ENCODE peak calls at places on chromosome 9, in eight cellular contexts. D is A549; O is pancreas; C is CD8-positive, alpha-beta memory T cell; R is left ventricle myocardium inferior; T is uterus; B is heart left ventricle; Z is spleen. Q is an unnamed sample. For H3K4me1, the result is how much of the 10 kb centered on the place peaks cover.

GRCh38 chr9:114856210-114856941 is 50.5 kb upstream of the TNFSF15 start:
- DNase-seq in T (no peak), O (no peak), D (no peak), C (no peak), Z (no peak), B (peak), R (peak), Q (no peak)

GRCh38 chr9:121194730-121195129 is 6.9 kb downstream of the RAB14 start:
- DNase-seq in O (no peak), R (no peak), T (no peak), C (no peak), B (no peak), D (no peak), Z (no peak), Q (no peak)

GRCh38 chr9:133238851-133239532 is 29.9 kb upstream of the OBP2B start:
- DNase-seq in O (peak), T (peak), R (peak), Z (peak), D (peak), B (peak), C (peak), Q (peak)

GRCh38 chr9:3906437-3907213 is 380.8 kb upstream of the RFX3 start:
- DNase-seq in D (peak), C (no peak), Z (no peak), R (no peak), O (no peak), B (no peak), T (peak), Q (no peak)

GRCh38 chr9:136726631-136727191 is 14.3 kb downstream of the DIPK1B start:
- DNase-seq in C (peak), B (no peak), T (no peak), O (peak), Z (no peak), R (no peak), D (no peak), Q (peak)

GRCh38 chr9:72857632-72858011 is 95.2 kb downstream of the ALDH1A1 start:
- DNase-seq in Z (no peak), D (no peak), C (no peak), B (no peak), O (no peak), T (no peak), R (no peak), Q (no peak)

GRCh38 chr9:124182741-124183140 is 75.0 kb upstream of the NEK6 start:
- DNase-seq in C (no peak), Z (no peak), B (no peak), O (no peak), T (no peak), R (no peak), D (no peak), Q (no peak)

GRCh38 chr9:131679261-131680020 is 60.4 kb downstream of the RAPGEF1 start:
- DNase-seq in B (no peak), T (no peak), O (no peak), C (no peak), R (no peak), Z (no peak), D (no peak), Q (no peak)

GRCh38 chr9:131545003-131545785 is at the start of gene PRRT1B:
- DNase-seq in T (no peak), O (peak), C (no peak), D (peak), B (no peak), Z (no peak), R (no peak), Q (peak)

GRCh38 chr9:131502781-131503625 is at the start of gene POMT1:
- DNase-seq in D (peak), C (peak), Z (peak), B (peak), R (peak), O (peak), T (peak), Q (peak)

GRCh38 chr9:136720251-136720886 is 8.0 kb downstream of the DIPK1B start:
- DNase-seq in T (peak), D (no peak), R (peak), C (no peak), B (no peak), O (no peak), Z (no peak), Q (no peak)

GRCh38 chr9:84519486-84519885 is 150.0 kb upstream of the NTRK2 start:
- DNase-seq in O (no peak), Z (no peak), T (no peak), D (no peak), B (no peak), R (no peak), C (no peak), Q (no peak)

GRCh38 chr9:94002316-94003140 is 47.4 kb upstream of the BARX1 start:
- DNase-seq in O (no peak), R (no peak), T (no peak), C (no peak), Z (no peak), D (peak), B (peak), Q (no peak)

GRCh38 chr9:13778486-13779110 is 499.1 kb upstream of the MPDZ start:
- DNase-seq in T (no peak), B (no peak), Z (no peak), C (no peak), R (no peak), O (no peak), D (no peak), Q (no peak)

GRCh38 chr9:128550770-128551651 is 1.4 kb upstream of the SPTAN1 start:
- DNase-seq in T (peak), R (peak), B (peak), C (no peak), O (no peak), D (no peak), Z (no peak), Q (no peak)
- H3K4me1 ChIP-seq in T (under half), R (half or more), B (under half), C (half or more), O (under half), D (under half), Z (half or more), Q (under half)

DNA sequence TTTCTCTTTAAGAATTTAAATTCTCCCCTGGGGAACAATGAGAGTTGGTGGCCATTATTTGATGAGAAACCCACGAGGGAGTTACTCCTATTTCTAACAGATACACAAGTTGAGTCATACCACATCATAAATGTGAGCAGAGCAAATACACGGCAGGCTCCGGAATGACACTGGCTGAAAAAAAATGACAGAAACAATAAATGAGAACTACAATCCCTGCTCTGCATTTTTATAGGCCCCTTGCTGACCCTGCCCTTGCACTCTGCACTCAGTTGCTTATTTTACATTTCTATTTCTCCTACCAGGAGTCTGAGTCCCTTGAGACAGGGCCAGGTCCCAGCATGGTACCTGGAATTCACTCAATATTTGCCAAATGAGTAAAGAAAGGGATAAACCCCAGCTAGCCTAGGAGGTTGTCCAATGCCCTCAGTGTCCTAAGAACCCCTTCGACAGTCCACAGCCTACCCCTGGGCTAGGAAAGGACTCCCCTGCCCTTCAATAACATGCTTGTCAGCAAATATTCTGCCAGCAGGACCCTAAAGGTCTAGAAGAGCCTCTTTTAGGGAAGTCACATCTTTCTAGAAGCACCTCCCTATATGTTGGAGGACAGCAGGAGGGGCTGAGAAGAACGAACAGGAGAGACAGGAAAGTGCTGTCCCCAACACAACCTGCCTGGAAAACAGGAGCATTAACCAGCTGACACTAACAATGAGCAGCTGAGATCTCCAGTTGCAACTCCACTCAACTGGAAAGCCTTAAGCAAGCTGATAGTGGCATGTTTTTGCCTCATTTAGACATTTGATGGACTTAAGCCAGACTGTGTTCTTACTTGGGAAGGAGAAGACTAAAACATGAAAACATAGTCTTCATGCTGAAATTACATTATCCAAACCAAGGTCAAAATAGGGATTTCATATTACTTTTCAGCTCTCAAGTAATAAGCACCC is 191.2 kb downstream of the ACTL7B start:
- DNase-seq in T (no peak), C (no peak), D (no peak), B (no peak), Z (no peak), R (no peak), O (no peak), Q (no peak)
- H3K27ac ChIP-seq in T (no peak), C (no peak), D (no peak), B (no peak), Z (no peak), R (no peak), O (no peak), Q (no peak)

GRCh38 chr9:89534464-89534863 is 36.6 kb upstream of the SEMA4D start:
- DNase-seq in D (no peak), O (no peak), C (no peak), R (no peak), T (no peak), Z (no peak), B (no peak), Q (no peak)
- H3K4me1 ChIP-seq in D (under half), O (under half), C (half or more), R (under half), T (under half), Z (half or more), B (under half), Q (under half)

DNA sequence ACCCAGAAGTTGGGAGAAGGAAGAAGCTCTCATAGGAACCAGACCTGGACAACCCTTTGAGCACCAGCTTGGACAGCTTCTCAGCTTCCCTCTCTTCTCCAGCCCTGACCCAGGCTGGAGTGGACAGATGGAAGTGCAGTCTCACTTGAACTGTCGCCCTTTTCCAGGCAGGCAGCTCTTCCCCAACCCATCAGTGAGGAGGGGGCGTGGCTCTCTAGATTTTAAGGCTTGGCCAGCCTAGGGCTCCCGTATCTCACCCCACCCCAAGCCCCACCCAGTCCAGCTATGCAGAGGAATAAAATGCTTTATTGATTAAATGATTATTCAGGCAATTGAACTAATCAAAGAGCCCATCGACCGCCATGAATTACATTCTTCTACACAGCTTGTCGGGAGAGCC is 2.2 kb downstream of the PAX5 start:
- DNase-seq in T (no peak), Z (no peak), D (no peak), R (no peak), C (no peak), O (no peak), B (no peak), Q (no peak)
- H3K27ac ChIP-seq in T (no peak), Z (no peak), D (no peak), R (no peak), C (no peak), O (no peak), B (no peak), Q (no peak)

GRCh38 chr9:113570106-113570505 is 106.6 kb downstream of the RGS3 start:
- DNase-seq in R (no peak), B (peak), C (no peak), Z (peak), O (peak), T (no peak), D (no peak), Q (no peak)
- H3K4me1 ChIP-seq in R (half or more), B (under half), C (under half), Z (half or more), O (under half), T (under half), D (under half), Q (under half)

DNA sequence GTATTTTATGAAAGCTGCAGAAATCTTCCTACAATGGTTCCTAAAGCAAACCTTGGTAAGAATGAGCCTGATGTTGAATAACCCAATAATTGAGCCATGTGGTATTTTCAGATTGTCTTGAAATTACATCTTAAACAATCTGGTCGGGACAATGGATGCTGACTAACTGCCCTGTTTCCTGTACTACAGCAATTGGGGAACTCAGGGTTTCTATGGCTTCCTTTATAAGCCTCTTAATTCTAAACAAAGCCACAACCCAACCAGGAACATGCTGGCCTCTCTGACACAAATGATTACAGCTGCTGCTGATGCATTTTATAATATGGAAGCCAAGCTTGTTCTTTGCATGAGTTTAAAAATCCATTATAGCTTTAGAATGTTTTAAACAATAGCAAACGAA is 30.2 kb downstream of the PTPN3 start:
- DNase-seq in R (no peak), O (no peak), B (no peak), Z (no peak), T (no peak), D (no peak), C (no peak), Q (no peak)
- H3K27ac ChIP-seq in R (no peak), O (no peak), B (no peak), Z (no peak), T (no peak), D (peak), C (no peak), Q (no peak)

DNA sequence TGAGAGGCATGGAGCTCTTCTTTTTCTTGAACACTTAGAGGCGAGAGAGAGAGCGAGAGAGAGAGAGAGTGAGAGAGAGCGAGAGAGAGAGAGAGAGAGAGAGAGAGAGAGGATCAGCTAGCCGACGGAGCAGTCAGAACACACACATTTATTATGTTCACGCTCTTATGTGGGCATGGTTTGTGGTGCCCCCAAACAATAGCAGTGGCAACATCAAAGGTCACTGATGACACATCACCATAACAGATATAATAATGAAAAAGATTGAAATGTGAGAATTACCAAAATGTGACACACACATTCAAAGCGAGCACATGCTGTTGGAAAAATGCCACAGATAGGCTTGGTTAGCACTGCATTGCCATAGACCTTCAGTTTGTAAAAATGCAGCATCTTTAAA is 116.1 kb downstream of the KDM4C start:
- DNase-seq in R (no peak), B (no peak), O (no peak), T (no peak), D (no peak), C (peak), Z (no peak), Q (no peak)
- H3K4me1 ChIP-seq in R (under half), B (under half), O (under half), T (under half), D (under half), C (under half), Z (under half), Q (under half)

GRCh38 chr9:127979015-127979332 is 1.8 kb downstream of the EEIG1 start:
- DNase-seq in O (no peak), C (no peak), Z (no peak), D (no peak), R (no peak), B (no peak), T (peak), Q (no peak)

GRCh38 chr9:127976498-127976897 is 4.3 kb downstream of the EEIG1 start:
- DNase-seq in C (peak), R (no peak), D (no peak), T (no peak), B (no peak), Z (no peak), O (no peak), Q (peak)

GRCh38 chr9:127975376-127976315 is 5.1 kb downstream of the EEIG1 start:
- DNase-seq in T (no peak), C (no peak), D (no peak), B (no peak), O (no peak), Z (no peak), R (no peak), Q (no peak)

GRCh38 chr9:127977877-127978647 is 2.7 kb downstream of the EEIG1 start:
- DNase-seq in D (peak), R (peak), Z (no peak), C (no peak), O (no peak), T (peak), B (peak), Q (peak)

GRCh38 chr9:127976943-127977871 is 3.6 kb downstream of the EEIG1 start:
- DNase-seq in T (no peak), C (no peak), R (no peak), Z (no peak), O (no peak), D (no peak), B (no peak), Q (no peak)
- H3K27ac ChIP-seq in T (peak), C (peak), R (peak), Z (peak), O (peak), D (peak), B (peak), Q (peak)

DNA sequence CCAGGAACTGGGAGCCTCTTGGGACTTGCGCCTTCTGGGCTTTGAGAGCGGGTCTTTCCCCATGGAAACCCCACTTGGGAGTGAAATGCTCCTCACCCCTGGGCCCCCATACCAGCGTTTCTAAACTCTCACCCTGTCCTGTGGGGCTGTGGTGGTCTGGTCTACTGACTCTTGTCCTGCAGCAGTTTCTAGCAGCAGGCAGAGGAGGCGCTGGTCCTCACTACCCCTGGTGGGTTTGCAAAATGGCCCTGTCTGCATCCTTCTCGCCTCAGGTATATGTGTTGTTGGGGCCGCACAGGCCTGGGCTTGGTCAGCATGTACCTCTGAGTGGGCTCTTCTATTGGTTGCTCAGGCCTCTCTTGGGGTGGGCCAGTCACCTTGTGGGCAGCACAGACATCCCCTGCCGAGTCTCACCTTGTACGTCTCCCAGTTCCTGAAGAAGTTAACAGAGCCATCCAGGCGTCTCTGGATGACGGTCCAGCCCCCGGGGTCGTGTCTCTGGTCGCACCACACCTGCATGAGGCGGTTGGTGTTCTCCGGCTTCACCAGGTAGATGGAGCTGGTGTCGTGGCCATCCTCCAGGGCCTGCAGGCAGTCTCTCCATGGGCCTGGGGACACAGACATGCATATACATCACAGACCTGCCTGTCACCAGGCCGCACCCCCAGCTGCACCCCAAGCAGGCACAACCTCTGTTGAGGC is 29.0 kb downstream of the ANGPTL2 start:
- DNase-seq in C (no peak), O (no peak), T (no peak), D (no peak), B (no peak), R (no peak), Z (no peak), Q (no peak)
- H3K4me1 ChIP-seq in C (under half), O (under half), T (under half), D (under half), B (under half), R (under half), Z (under half), Q (under half)

DNA sequence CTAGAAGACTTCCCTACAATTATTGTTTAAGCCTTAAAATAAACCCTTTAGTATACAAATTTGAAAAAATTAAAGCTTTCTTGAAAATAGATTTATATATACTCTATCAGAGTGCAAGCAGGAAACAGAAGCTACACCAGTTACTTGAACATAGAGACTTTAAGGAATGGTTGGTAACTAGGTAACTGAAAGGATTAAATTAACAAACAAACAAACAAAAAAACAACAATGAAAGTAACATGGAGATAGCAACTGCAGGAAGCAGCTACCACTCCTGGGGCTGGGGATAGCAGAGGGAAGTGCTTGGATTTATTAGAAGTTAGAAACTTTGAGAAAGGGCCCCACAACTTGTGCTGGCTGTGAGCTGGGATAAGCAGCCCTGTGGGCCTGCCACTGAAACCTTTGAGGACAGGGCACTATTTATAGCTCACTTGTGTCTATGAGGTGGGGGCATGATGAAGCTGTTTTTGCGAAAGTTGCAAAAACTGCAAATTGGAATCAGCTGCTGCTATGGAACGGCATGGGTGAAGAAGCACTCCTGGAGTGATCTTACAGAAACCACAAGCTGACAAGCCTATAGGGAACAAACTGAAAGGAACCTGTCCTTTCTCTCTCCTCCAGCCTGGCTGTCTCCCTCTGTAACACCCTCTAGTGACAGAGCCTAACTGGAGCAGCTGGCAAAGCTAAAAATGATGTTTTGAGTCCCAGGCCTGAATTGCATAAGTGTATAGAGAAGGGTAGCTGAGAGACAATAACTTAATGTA is 91.3 kb upstream of the RANBP6 start:
- DNase-seq in O (no peak), R (no peak), B (peak), T (no peak), Z (no peak), D (peak), C (no peak), Q (no peak)
- H3K27ac ChIP-seq in O (no peak), R (peak), B (peak), T (peak), Z (no peak), D (peak), C (no peak), Q (no peak)